ENCODE peak calls at places on chromosomes 2 and 18, in four cellular contexts. V is IMR-90, D is H9, W is H1. A is an unnamed sample.

GRCh38 chr2:158688722-158689121 is 106.4 kb upstream of the DAPL1 start:
- DNase-seq in W (no peak), V (peak; percentile 47), D (no peak), A (peak; percentile 14)

GRCh38 chr2:134679740-134680139 is 39.1 kb downstream of the TMEM163 start:
- DNase-seq in D (no peak), V (no peak), W (no peak), A (no peak)

GRCh38 chr2:100038019-100038418 is 104.4 kb downstream of the AFF3 start:
- DNase-seq in V (no peak), D (peak; percentile 48), W (peak; percentile 53), A (peak; percentile 32)

GRCh38 chr2:230411484-230412368 is 4.3 kb upstream of the SP100 start:
- DNase-seq in V (peak; percentile 64), D (peak; percentile 65), W (peak; percentile 72), A (peak; percentile 47)

GRCh38 chr2:62344472-62344871 is 148.6 kb downstream of the B3GNT2 start:
- DNase-seq in D (no peak), V (no peak), W (no peak), A (no peak)

GRCh38 chr2:221680548-221680947 is 108.4 kb upstream of the EPHA4 start:
- DNase-seq in D (no peak), W (no peak), V (no peak), A (no peak)

GRCh38 chr2:175004980-175005832 is at the start of gene CHN1:
- DNase-seq in V (peak; percentile 69), D (peak; percentile 85), W (peak; percentile 89), A (peak; percentile 90)

GRCh38 chr2:167509585-167509984 is 621.3 kb downstream of the XIRP2 start:
- DNase-seq in W (no peak), V (peak; percentile 81), D (peak; percentile 31), A (peak; percentile 97)

GRCh38 chr2:41958775-41959174 is 89.0 kb upstream of the PKDCC start:
- DNase-seq in D (no peak), W (no peak), V (peak; percentile 26), A (no peak)

GRCh38 chr2:75716406-75716805 is 5.7 kb upstream of the GCFC2 start:
- DNase-seq in D (no peak), W (no peak), V (no peak), A (no peak)

GRCh38 chr2:109481196-109481555 is 132.6 kb downstream of the SEPTIN10 start:
- DNase-seq in W (no peak), D (no peak), V (no peak), A (no peak)

GRCh38 chr2:197102202-197102601 is 175.7 kb upstream of the PGAP1 start:
- DNase-seq in V (no peak), W (no peak), D (no peak), A (no peak)

GRCh38 chr18:10378688-10379465 is 75.6 kb upstream of the APCDD1 start:
- DNase-seq in W (no peak), D (no peak), V (peak; percentile 78), A (no peak)

GRCh38 chr2:47056374-47056773 is 98.7 kb downstream of the STPG4 start:
- DNase-seq in W (no peak), D (no peak), V (peak; percentile 78), A (no peak)

GRCh38 chr2:200652158-200652557 is 66.3 kb downstream of the AOX1 start:
- DNase-seq in D (no peak), V (peak; percentile 60), W (no peak), A (no peak)

GRCh38 chr2:101396352-101396717 is 9.0 kb upstream of the CREG2 start:
- DNase-seq in W (no peak), V (peak; percentile 97), D (no peak), A (no peak)

GRCh38 chr2:48070415-48070814 is 164.1 kb upstream of the FBXO11 start:
- DNase-seq in D (no peak), W (no peak), V (no peak), A (no peak)

GRCh38 chr2:69755862-69756467 is 14.0 kb downstream of the ANXA4 start:
- DNase-seq in D (no peak), V (peak; percentile 60), W (no peak), A (peak; percentile 58)

GRCh38 chr2:113980946-113981345 is 91.1 kb downstream of the ACTR3 start:
- DNase-seq in D (no peak), W (no peak), V (peak; percentile 52), A (no peak)

GRCh38 chr2:134083548-134083947 is 170.3 kb upstream of the MGAT5 start:
- DNase-seq in V (peak; percentile 32), W (no peak), D (no peak), A (no peak)

GRCh38 chr2:49619804-49620203 is 465.5 kb upstream of the FSHR start:
- DNase-seq in V (no peak), D (peak; percentile 33), W (no peak), A (peak; percentile 63)

GRCh38 chr2:127174176-127174575 is 45.9 kb downstream of the CYP27C1 start:
- DNase-seq in W (no peak), D (no peak), V (peak; percentile 56), A (no peak)

GRCh38 chr2:60094450-60094929 is 459.0 kb downstream of the BCL11A start:
- DNase-seq in V (no peak), W (no peak), D (no peak), A (no peak)

GRCh38 chr18:54647176-54647575 is 56.1 kb downstream of the DYNAP start:
- DNase-seq in D (peak; percentile 38), V (peak; percentile 4), W (no peak), A (peak; percentile 67)

GRCh38 chr2:45009928-45010705 is 865 bp upstream of the SIX2 start:
- DNase-seq in V (no peak), D (no peak), W (peak; percentile 88), A (peak; percentile 88)

GRCh38 chr2:212398316-212398715 is 140.3 kb downstream of the ERBB4 start:
- DNase-seq in W (no peak), D (no peak), V (no peak), A (no peak)

GRCh38 chr2:189300917-189301316 is 121.4 kb upstream of the COL5A2 start:
- DNase-seq in W (no peak), V (no peak), D (no peak), A (no peak)

GRCh38 chr2:160256511-160256910 is 56.4 kb upstream of the ITGB6 start:
- DNase-seq in V (no peak), W (no peak), D (no peak), A (no peak)

GRCh38 chr18:40485318-40485717 is 1469.7 kb upstream of the PIK3C3 start:
- DNase-seq in V (peak; percentile 82), D (no peak), W (no peak), A (peak; percentile 1)

GRCh38 chr2:42492691-42493467 is 903 bp downstream of the KCNG3 start:
- DNase-seq in V (no peak), W (peak; percentile 78), D (peak; percentile 58), A (peak; percentile 80)

GRCh38 chr18:37536646-37537045 is 29.0 kb downstream of the CELF4 start:
- DNase-seq in W (no peak), V (no peak), D (no peak), A (no peak)
- H3K23ac ChIP-seq in W (no peak overlapping the region), V (no peak overlapping the region), D (no peak overlapping the region), A (no peak overlapping the region)

GRCh38 chr2:14716319-14716718 is 83.8 kb downstream of the LRATD1 start:
- DNase-seq in W (no peak), V (no peak), D (no peak), A (no peak)

GRCh38 chr2:14717131-14717530 is 84.6 kb downstream of the LRATD1 start:
- DNase-seq in D (no peak), V (no peak), W (no peak), A (no peak)

GRCh38 chr2:14713248-14713647 is 80.7 kb downstream of the LRATD1 start:
- DNase-seq in V (no peak), W (no peak), D (no peak), A (no peak)

GRCh38 chr2:14715600-14715999 is 83.1 kb downstream of the LRATD1 start:
- DNase-seq in D (no peak), V (no peak), W (no peak), A (no peak)

DNA sequence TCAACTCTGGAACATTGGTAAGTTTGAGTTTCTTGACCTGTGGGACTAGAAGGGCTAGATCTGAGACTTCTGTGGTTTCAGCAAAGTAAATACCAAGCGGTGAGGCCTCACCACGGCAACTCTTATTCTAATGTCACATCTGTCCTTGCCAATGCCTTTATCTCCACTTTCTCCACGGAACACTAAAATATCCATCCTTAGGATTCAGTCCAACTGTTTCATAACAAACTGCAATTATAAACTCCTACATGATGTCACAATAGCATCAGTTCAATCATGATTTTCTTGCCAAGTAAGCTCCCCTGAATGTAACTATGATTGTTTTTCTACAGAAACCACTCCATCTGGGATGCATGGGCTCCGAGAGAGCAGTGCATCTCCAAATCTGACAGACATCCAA is 79.6 kb downstream of the LRATD1 start:
- DNase-seq in V (peak; percentile 13), W (no peak), D (no peak), A (no peak)
- H4K5ac ChIP-seq in V (no peak overlapping the region), W (no peak overlapping the region), D (no peak overlapping the region), A (no peak overlapping the region)

DNA sequence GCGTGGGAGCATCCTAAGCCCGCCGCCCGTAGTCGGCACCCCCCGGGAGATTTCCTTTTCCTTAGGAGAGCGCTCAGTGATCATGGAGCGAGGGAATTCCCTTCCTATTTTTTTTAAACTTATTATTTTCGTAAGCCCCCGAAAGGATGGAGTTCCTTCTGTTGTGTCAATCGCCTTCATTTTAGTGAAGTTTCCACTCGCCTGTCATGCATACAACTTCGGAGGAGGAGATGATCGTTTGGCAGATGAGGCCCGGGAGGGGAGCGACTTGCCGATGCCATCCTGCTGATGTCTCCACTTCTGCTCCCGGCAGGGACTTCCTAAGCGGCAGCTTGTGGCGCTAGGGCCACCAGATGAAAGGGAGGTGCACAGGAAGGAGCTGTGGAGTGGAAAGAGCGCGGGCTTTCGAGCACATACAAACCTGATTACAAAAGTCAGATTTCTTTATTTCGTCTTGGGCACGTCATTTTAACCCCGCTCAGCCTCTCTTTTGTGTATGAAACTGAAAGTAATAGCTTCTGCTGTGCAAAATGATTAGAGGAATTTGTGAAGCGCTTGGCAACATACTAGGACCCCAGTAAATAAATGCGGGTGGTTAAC is at the start of gene ADGRF3:
- DNase-seq in D (peak; percentile 46), V (peak; percentile 19), W (peak; percentile 59), A (peak; percentile 80)
- H2BK15ac ChIP-seq in D (no peak within 1 kb of the TSS), V (no peak within 1 kb of the TSS), W (no peak within 1 kb of the TSS), A (no peak within 1 kb of the TSS)

DNA sequence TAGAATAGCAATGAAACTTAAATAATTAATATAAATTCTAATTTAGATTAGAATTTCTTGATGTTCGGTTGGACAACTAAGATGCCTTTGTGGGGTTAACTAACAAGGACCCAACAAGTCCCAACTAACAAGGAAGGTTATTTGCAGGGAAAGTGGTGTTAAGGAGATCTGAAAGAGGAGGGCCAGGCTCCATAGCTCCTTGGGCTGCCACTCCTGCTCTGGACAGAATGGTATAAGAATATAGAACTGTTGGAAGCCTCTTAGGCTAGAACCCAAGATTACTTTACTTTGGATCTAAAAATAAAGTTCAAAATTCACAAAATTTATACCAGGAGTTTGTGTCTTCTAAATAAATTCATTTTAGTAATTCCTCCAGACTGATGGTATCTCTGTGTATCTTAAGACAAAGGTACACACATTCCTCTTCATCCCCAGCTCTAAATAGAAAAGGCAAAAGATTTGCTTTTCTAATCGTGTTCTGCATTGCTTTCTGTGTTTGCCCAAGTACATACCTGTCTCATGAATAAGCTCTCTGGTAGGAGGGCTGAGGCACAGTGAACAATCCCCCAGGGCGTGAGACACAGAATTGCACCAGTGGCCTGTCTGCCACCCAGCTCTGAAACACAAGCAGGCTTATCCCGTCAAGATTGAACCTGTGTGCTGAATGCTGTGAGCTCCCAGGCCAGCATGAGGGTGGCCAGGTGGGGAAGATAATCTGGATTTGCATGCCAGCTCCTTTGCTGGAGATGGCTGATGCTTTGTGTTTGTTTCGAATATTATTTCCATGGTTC is 176.0 kb downstream of the ACKR3 start:
- DNase-seq in D (no peak), V (peak; percentile 55), W (no peak), A (peak; percentile 92)
- H3K23ac ChIP-seq in D (no peak overlapping the region), V (no peak overlapping the region), W (no peak overlapping the region), A (no peak overlapping the region)